ENCODE peak calls at places on chromosome 22, in five cellular contexts. O is heart right ventricle; I is uterus; J is CD8-positive, alpha-beta T cell; Q is lung. C is an unnamed sample.

GRCh38 chr22:47094861-47095330 is 332.4 kb downstream of the TBC1D22A start:
- DNase-seq in O (no peak), I (no peak), J (no peak), Q (no peak), C (no peak)

GRCh38 chr22:44273175-44273574 is 39.6 kb downstream of the SHISAL1 start:
- DNase-seq in O (no peak), I (no peak), J (no peak), Q (no peak), C (no peak)

GRCh38 chr22:19592464-19592863 is 68.3 kb upstream of the CLDN5 start:
- DNase-seq in O (no peak), I (no peak), J (no peak), Q (no peak), C (no peak)

GRCh38 chr22:31084811-31085492 is 3.8 kb downstream of the SMTN start:
- DNase-seq in O (peak; percentile 89), I (peak; percentile 89), J (peak; percentile 85), Q (peak; percentile 84), C (peak; percentile 90)

GRCh38 chr22:46815896-46816721 is 53.7 kb downstream of the TBC1D22A start:
- DNase-seq in O (no peak), I (peak; percentile 39), J (no peak), Q (no peak), C (no peak)

GRCh38 chr22:17098379-17098819 is 13.6 kb downstream of the IL17RA start:
- DNase-seq in O (no peak), I (no peak), J (peak; percentile 43), Q (no peak), C (no peak)

GRCh38 chr22:43992331-43992821 is 31.7 kb upstream of the PARVB start:
- DNase-seq in O (no peak), I (no peak), J (no peak), Q (no peak), C (no peak)

GRCh38 chr22:46777609-46777970 is 15.1 kb downstream of the TBC1D22A start:
- DNase-seq in O (no peak), I (no peak), J (peak; percentile 50), Q (no peak), C (peak; percentile 55)

GRCh38 chr22:39453765-39454378 is 2.9 kb upstream of the MGAT3 start:
- DNase-seq in O (no peak), I (no peak), J (no peak), Q (no peak), C (no peak)

GRCh38 chr22:41574847-41575381 is 14.1 kb downstream of the CSDC2 start:
- DNase-seq in O (peak; percentile 79), I (peak; percentile 83), J (no peak), Q (peak; percentile 39), C (peak; percentile 88)

GRCh38 chr22:47303161-47303890 is 540.9 kb downstream of the TBC1D22A start:
- DNase-seq in O (no peak), I (no peak), J (no peak), Q (no peak), C (no peak)

GRCh38 chr22:47630741-47631534 is 868.5 kb downstream of the TBC1D22A start:
- DNase-seq in O (no peak), I (no peak), J (no peak), Q (no peak), C (no peak)

GRCh38 chr22:17964647-17965046 is 59.7 kb downstream of the MICAL3 start:
- DNase-seq in O (no peak), I (no peak), J (no peak), Q (no peak), C (no peak)

GRCh38 chr22:42670921-42671709 is 21.9 kb upstream of the CYB5R3 start:
- DNase-seq in O (peak; percentile 48), I (no peak), J (no peak), Q (no peak), C (no peak)

GRCh38 chr22:47354668-47355387 is 592.4 kb downstream of the TBC1D22A start:
- DNase-seq in O (no peak), I (no peak), J (no peak), Q (no peak), C (no peak)

GRCh38 chr22:48099671-48100070 is 1337.2 kb downstream of the TBC1D22A start:
- DNase-seq in O (no peak), I (peak; percentile 5), J (no peak), Q (no peak), C (no peak)

GRCh38 chr22:46416537-46417267 is 81.2 kb downstream of the TRMU start:
- DNase-seq in O (no peak), I (no peak), J (no peak), Q (no peak), C (no peak)

DNA sequence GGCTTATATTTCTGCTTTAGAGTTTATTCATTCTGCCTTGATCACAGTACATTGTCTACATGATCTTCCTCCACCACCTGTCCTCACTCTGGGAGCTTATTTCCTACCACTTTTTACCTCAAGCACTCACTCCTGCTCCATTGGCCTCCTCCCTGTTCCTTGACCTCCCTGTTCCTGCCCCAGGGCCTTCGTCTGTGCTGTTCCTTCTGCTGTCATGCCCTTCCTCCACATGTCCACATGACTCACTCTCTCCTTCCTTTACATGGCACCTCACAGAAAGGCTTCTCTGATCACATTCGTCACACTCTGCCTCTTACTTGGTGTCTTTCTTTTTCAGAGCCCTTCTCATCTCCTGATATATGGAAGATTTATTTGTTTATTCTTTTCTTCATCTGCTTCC is 103.0 kb downstream of the FBXO7 start:
- DNase-seq in O (no peak), I (no peak), J (no peak), Q (no peak), C (no peak)
- H3K27ac ChIP-seq in O (no peak overlapping the region), I (no peak overlapping the region), J (no peak overlapping the region), Q (no peak overlapping the region), C (no peak overlapping the region)

GRCh38 chr22:37499006-37499707 is 13.0 kb upstream of the MFNG start:
- DNase-seq in O (no peak), I (no peak), J (no peak), Q (no peak), C (no peak)

GRCh38 chr22:37499789-37500188 is 13.6 kb upstream of the MFNG start:
- DNase-seq in O (no peak), I (no peak), J (no peak), Q (no peak), C (no peak)

GRCh38 chr22:37501610-37502341 is 15.6 kb upstream of the MFNG start:
- DNase-seq in O (peak; percentile 89), I (no peak), J (no peak), Q (peak; percentile 70), C (peak; percentile 67)

GRCh38 chr22:37501176-37501609 is 15.0 kb upstream of the MFNG start:
- DNase-seq in O (peak; percentile 77), I (no peak), J (no peak), Q (no peak), C (peak; percentile 77)

DNA sequence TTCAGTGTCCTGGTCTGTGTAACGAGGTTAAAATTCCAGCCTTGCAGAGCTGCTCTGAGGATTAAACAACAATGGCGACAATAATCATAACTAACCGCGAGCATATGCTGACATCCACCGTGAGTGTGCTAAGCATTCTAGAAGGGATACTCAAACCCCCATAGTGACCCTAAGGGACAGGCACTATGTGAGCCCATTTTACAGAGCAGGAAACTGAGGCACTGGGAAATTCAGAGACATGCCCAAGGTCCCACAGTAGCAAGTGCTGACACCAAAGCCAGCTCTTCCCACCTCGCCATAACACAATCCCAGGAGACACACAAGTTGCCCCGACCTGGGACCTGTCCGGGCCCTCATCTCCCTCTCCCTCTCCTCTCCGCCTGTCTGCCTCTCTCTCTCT is 14.6 kb upstream of the MFNG start:
- DNase-seq in O (no peak), I (no peak), J (no peak), Q (no peak), C (no peak)
- H3K4me1 ChIP-seq in O (peaks cover 6% of the 10 kb centered on the region), I (no peaks in the 10 kb centered on the region), J (peaks cover 20% of the 10 kb centered on the region), Q (no peaks in the 10 kb centered on the region), C (peaks cover 90% of the 10 kb centered on the region)

DNA sequence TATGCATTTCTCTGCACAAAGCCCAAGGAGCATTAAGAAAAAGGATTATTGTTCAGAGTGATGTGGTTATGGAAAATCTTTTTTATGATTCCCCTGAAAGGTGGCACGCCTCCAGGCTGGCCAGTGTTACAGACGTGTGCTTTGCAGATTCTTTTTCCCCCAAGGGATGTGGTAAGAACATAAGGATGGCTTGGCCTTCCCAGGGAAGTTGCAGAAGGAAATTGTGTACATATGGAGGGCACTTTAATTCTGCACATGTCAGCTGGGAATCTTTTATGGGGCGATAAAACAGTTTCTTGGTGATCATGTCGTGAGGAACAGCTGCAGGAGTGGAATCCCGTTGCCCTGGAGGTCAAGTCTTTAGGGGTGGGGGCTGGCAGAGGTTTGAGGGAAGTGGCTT is 9.7 kb downstream of the SMARCB1 start:
- DNase-seq in O (no peak), I (no peak), J (no peak), Q (no peak), C (no peak)
- H3K36me3 ChIP-seq in O (peaks cover 88% of the 10 kb centered on the region), I (no peaks in the 10 kb centered on the region), J (peaks cover 24% of the 10 kb centered on the region), Q (peaks cover 52% of the 10 kb centered on the region), C (peaks cover 86% of the 10 kb centered on the region)

GRCh38 chr22:36376265-36376664 is 11.5 kb downstream of the MYH9 start:
- DNase-seq in O (no peak), I (no peak), J (no peak), Q (no peak), C (no peak)
- H3K27ac ChIP-seq in O (peak overlapping the region; percentile 58), I (peak overlapping the region; percentile 98), J (peak overlapping the region; percentile 70), Q (no peak overlapping the region), C (peak overlapping the region; percentile 100)

GRCh38 chr22:49936973-49937757 is 18.7 kb downstream of the CRELD2 start:
- DNase-seq in O (peak; percentile 70), I (no peak), J (no peak), Q (no peak), C (peak; percentile 60)

GRCh38 chr22:49937758-49938564 is 19.5 kb downstream of the CRELD2 start:
- DNase-seq in O (peak; percentile 68), I (no peak), J (no peak), Q (no peak), C (no peak)

GRCh38 chr22:49935561-49935960 is 17.1 kb downstream of the CRELD2 start:
- DNase-seq in O (no peak), I (no peak), J (no peak), Q (no peak), C (no peak)

GRCh38 chr22:49934891-49935557 is 16.6 kb downstream of the CRELD2 start:
- DNase-seq in O (peak; percentile 91), I (peak; percentile 87), J (peak; percentile 87), Q (peak; percentile 91), C (peak; percentile 90)

DNA sequence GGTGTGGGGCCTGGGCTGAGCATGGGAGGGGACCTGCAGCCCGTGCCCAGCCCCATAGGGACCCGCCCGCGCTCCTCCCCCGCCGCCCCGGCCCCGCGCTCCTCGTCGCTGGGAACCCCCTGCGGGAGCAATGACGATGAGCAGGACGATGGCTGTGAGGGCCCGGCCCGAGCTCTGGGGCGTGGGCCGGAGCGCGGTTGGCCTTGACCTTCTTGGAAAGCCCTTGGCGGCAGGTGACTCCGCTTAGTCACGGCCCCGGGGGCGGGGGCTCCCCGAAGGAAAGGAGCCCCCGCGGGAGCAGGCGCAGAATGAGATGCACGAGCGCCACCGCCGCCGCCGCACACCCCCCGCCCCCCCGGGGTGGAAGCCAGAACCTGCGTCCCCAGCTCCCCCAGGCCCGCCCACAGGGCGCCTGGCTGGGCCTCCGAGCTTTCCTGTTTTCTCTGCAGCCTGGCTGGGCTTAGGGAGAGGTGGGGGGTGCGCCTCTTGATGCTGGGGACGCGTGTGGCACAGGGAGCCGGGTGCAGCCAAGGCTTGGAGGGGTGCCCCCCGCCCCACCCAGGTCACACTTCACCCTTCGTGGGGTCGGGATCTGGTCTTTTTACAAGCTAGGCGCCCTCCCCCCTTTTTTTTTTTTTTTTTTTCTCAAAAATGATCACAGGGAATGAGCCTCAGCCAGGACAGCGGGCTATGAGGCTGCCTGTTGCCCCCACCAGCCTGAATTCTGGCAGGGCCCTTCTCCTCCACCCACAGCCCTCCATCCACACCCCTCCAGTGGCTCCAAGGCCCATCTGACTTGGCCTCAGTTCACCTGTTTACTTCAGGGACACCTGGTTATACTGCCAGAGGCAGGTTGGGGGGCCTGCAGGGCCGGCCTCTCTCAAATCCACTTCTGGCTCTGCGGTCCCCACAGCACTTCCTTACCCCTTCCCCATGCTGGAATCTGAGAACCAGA is 17.9 kb downstream of the CRELD2 start:
- DNase-seq in O (peak; percentile 93), I (peak; percentile 96), J (peak; percentile 94), Q (peak; percentile 95), C (peak; percentile 93)
- H3K4me1 ChIP-seq in O (peaks cover 36% of the 10 kb centered on the region), I (peaks cover 27% of the 10 kb centered on the region), J (peaks cover 26% of the 10 kb centered on the region), Q (peaks cover 3% of the 10 kb centered on the region), C (peaks cover 74% of the 10 kb centered on the region)

GRCh38 chr22:25039754-25040153 is 87.2 kb downstream of the KIAA1671 start:
- DNase-seq in O (no peak), I (no peak), J (no peak), Q (no peak), C (no peak)
- H3K36me3 ChIP-seq in O (peaks cover 31% of the 10 kb centered on the region), I (no peaks in the 10 kb centered on the region), J (no peaks in the 10 kb centered on the region), Q (peaks cover 20% of the 10 kb centered on the region), C (peaks cover 26% of the 10 kb centered on the region)

C was measured in left ventricle myocardium inferior.